ENCODE peak calls at places on chromosome 3, in six cellular contexts. W is AG04450; R is CD4-positive, CD25-positive, alpha-beta regulatory T cell; F is small intestine; O is tibial artery; T is GM12865. A is an unnamed sample.
A peak's percentile ranks its signal among the peaks of the same experiment; 100 is the strongest.

GRCh38 chr3:123379041-123379830 is 69.7 kb downstream of the ADCY5 start:
- DNase-seq in F (no peak), O (peak; percentile 72), W (no peak), R (no peak), T (no peak), A (no peak)

GRCh38 chr3:146177072-146177936 is 16.3 kb upstream of the PLOD2 start:
- DNase-seq in O (no peak), F (no peak), T (no peak), R (no peak), W (no peak), A (peak; percentile 35)

GRCh38 chr3:116030131-116030850 is 407.0 kb downstream of the GAP43 start:
- DNase-seq in W (no peak), F (no peak), T (no peak), O (no peak), R (no peak), A (no peak)

GRCh38 chr3:100465871-100466777 is 26.3 kb upstream of the TMEM45A start:
- DNase-seq in F (no peak), R (peak; percentile 13), W (no peak), O (no peak), T (peak; percentile 30), A (no peak)

GRCh38 chr3:177443469-177443868 is 246.2 kb upstream of the TBL1XR1 start:
- DNase-seq in W (no peak), O (no peak), R (no peak), F (peak; percentile 86), T (no peak), A (no peak)

GRCh38 chr3:185172086-185173049 is 19.5 kb upstream of the C3orf70 start:
- DNase-seq in T (no peak), F (peak; percentile 35), W (no peak), R (no peak), O (no peak), A (no peak)

GRCh38 chr3:45043715-45044299 is 17.7 kb downstream of the CLEC3B start:
- DNase-seq in T (no peak), O (no peak), W (peak; percentile 66), R (no peak), F (no peak), A (no peak)

GRCh38 chr3:192331749-192332385 is 395.5 kb downstream of the FGF12 start:
- DNase-seq in R (peak; percentile 62), W (no peak), F (peak; percentile 44), T (no peak), O (no peak), A (no peak)

GRCh38 chr3:84110787-84111186 is 848.0 kb upstream of the CADM2 start:
- DNase-seq in O (no peak), W (no peak), R (no peak), T (no peak), F (no peak), A (no peak)

GRCh38 chr3:4491873-4492239 is 1.3 kb upstream of the ITPR1 start:
- DNase-seq in W (no peak), R (no peak), T (no peak), O (no peak), F (no peak), A (no peak)
- H3K4me3 ChIP-seq in W (peak overlapping the region; percentile 83), R (peak overlapping the region; percentile 85), T (peak overlapping the region; percentile 86), O (peak overlapping the region; percentile 80), F (peak overlapping the region; percentile 70), A (peak overlapping the region; percentile 72)

DNA sequence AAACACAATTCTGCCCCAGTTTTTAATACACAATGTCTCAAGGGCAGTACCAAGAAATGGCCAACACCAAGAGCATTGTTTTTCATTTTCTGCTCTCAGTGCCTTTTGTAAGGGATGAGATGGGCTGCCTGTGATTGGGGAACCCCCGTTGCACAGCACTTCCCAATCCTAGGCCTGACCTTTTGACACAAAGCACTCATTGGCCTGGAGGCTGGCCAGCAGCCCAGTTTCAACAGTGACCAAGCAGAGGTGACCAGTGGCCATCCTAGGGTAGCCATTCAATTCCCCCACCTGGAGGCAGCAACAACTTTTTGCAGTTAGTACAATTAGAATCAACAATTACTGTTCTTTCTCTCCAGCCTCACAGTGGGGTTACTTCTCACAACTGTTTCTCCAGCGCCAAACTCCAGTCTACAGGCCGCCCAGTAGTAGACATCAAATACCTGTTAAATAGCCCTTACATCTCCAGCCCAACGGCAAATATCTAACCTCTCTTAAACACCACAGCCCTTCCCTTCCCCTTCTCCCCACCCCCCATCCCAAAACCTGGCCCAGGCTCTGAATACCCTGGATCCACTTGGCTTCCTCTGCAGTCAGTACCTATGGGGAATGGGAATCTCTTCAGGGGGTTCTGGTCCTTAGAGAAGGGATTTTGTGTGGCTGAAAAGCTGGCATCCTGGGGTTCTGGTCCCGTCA is 8.9 kb upstream of the LRRC2 start:
- DNase-seq in R (no peak), O (no peak), F (no peak), W (no peak), T (no peak), A (no peak)
- H3K4me3 ChIP-seq in R (no peak overlapping the region), O (no peak overlapping the region), F (no peak overlapping the region), W (no peak overlapping the region), T (no peak overlapping the region), A (no peak overlapping the region)

GRCh38 chr3:71453822-71454512 is 129.6 kb downstream of the FOXP1 start:
- DNase-seq in F (no peak), T (no peak), R (peak; percentile 54), W (no peak), O (no peak), A (no peak)
- H3K4me3 ChIP-seq in F (no peak overlapping the region), T (no peak overlapping the region), R (peak overlapping the region; percentile 83), W (no peak overlapping the region), O (no peak overlapping the region), A (no peak overlapping the region)

GRCh38 chr3:98890181-98890882 is 11.2 kb downstream of the DCBLD2 start:
- DNase-seq in T (no peak), W (no peak), R (no peak), O (no peak), F (no peak), A (no peak)

GRCh38 chr3:98894791-98895576 is 6.5 kb downstream of the DCBLD2 start:
- DNase-seq in F (no peak), T (no peak), R (no peak), W (no peak), O (no peak), A (no peak)

GRCh38 chr3:98892263-98892662 is 9.2 kb downstream of the DCBLD2 start:
- DNase-seq in R (no peak), F (no peak), W (no peak), O (no peak), T (no peak), A (no peak)

GRCh38 chr3:98890960-98891910 is 10.3 kb downstream of the DCBLD2 start:
- DNase-seq in W (no peak), T (no peak), F (no peak), O (no peak), R (no peak), A (no peak)

DNA sequence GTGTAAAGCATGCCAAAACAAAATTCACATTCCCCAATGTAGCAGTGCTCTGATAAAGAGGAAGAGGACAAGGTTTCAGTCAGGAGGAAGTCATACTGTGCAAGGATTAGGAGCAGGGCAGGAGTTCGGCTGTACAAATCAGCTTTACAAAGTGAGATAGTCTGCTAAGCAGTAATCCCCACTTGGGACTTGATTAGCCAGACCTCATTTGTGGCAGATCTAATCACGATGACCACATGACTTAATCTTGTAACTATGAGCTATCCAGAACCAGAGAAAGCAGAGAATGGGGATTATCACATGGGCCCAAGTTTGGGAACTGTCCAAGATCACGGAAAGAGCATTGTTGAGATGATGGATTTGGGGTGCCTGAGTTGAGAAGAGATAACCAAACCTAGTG is 7.8 kb downstream of the DCBLD2 start:
- DNase-seq in W (no peak), F (no peak), T (no peak), R (no peak), O (no peak), A (no peak)
- H3K4me3 ChIP-seq in W (no peak overlapping the region), F (no peak overlapping the region), T (no peak overlapping the region), R (no peak overlapping the region), O (no peak overlapping the region), A (no peak overlapping the region)

DNA sequence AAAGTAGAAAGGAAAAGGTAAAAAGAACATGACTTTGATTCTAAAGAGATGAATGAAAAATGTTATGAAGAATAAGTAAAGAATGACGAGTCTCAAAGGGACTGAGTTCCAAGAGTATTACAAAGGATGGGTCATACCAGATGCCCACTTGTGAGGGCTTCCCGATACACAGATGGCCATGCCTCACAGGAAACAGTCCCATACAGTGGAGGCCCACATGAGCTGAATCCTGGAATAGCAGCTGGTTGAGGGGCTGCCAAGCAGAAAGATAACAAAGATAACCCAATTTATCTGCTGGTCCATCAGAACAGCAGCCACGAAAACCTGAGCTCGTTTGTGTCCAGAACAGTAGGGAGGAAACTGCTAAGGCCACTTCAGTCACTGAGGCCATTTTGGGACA is 3.7 kb downstream of the SSR3 start:
- DNase-seq in O (no peak), R (no peak), W (no peak), T (no peak), F (no peak), A (no peak)
- H3K4me3 ChIP-seq in O (no peak overlapping the region), R (no peak overlapping the region), W (peak overlapping the region; percentile 27), T (no peak overlapping the region), F (no peak overlapping the region), A (no peak overlapping the region)

DNA sequence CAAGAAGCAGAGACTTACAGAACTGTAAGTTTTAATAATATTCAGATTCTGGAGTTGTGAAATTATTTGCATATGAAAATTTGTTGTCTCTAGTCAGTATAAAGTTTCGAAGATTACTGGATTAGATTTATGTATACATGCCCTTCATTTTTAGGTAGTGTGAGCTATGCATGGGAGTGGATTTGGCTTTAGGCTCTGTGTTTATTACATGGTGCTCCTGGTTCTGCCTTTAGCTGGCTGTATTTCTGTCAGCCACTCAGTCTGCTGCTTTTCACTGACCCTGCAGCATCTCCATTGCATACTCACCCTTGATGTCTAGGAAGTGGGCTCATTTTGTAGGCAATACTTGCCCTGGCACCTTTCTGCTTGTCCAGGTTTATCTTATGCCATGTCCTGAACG is 147.5 kb upstream of the LRRFIP2 start:
- DNase-seq in W (no peak), T (no peak), F (no peak), R (no peak), O (no peak), A (no peak)
- H3K4me3 ChIP-seq in W (no peak overlapping the region), T (no peak overlapping the region), F (no peak overlapping the region), R (peak overlapping the region; percentile 7), O (peak overlapping the region; percentile 5), A (no peak overlapping the region)

DNA sequence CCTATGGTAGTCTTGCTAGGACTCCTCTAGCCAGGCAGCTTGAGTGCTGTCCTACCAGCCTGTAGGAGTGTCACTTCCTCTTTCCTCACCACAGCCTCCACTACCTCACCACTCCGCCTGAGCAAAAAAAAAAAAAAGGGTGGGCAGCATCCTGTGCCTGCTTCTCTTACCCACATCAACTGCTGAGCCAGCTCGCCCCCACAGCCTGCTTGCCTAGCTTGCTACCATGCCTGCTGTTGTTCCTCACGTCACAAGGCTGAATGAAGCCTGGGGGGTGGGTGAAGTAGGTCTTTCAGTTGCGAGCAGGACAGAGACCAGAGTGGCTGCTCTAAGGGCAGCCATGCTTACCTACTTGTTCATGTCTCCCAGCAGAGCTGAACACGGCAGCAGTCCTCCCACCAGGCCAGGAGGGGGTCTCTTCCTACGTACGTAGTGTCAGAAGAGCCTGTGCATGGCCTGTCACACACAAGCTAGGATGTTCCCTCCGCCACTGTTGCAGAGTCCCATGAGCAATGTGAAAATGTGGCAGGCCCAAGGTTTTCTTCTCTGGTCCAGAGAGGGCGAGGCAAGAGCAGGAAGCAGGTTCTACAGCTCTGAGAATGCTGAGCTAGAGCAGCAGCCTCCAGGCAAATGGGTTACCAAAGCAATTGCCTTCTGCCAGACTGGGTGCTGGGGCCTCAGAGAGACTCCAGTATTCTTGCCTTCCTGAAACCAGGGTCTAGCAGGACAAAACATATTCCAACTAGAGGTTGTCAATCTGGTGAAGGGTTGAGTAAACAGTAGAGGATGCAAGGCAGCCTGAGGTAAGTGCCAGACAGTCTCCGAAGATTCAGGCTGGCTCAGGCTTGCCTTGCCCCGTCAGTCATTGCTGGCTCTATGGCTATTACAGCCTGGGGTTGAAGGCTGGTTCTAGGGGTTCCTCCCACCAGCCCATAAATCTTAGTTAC is 8.0 kb downstream of the PPM1M start:
- DNase-seq in F (peak; percentile 58), O (peak; percentile 70), W (no peak), T (peak; percentile 92), R (peak; percentile 96), A (no peak)
- H3K4me3 ChIP-seq in F (no peak overlapping the region), O (no peak overlapping the region), W (no peak overlapping the region), T (no peak overlapping the region), R (peak overlapping the region; percentile 70), A (no peak overlapping the region)